ENCODE peak calls at places on chromosomes 7 and 10, in six cellular contexts. X, H, P, Z, S and L are unnamed samples.

GRCh38 chr10:131848296-131848695 is 52.5 kb upstream of the PPP2R2D start:
- DNase-seq in X (no peak), Z (no peak), P (no peak), H (no peak), S (no peak), L (no peak)

GRCh38 chr7:36006656-36007229 is 146.3 kb upstream of the EEPD1 start:
- DNase-seq in S (no peak), P (no peak), H (no peak), X (peak; percentile 21), Z (no peak), L (no peak)

GRCh38 chr10:133385214-133385613 is 6.2 kb downstream of the PAOX start:
- DNase-seq in X (no peak), Z (no peak), H (no peak), S (no peak), P (no peak), L (no peak)

GRCh38 chr7:73876973-73877372 is 16.0 kb downstream of the TMEM270 start:
- DNase-seq in H (no peak), P (no peak), Z (no peak), S (no peak), X (no peak), L (no peak)

GRCh38 chr7:66913118-66914049 is 7.6 kb upstream of the TMEM248 start:
- DNase-seq in P (peak; percentile 51), X (peak; percentile 40), H (no peak), S (no peak), Z (no peak), L (no peak)

GRCh38 chr7:101856488-101857357 is 39.3 kb downstream of the CUX1 start:
- DNase-seq in S (peak; percentile 90), Z (no peak), H (peak; percentile 71), P (no peak), X (no peak), L (peak; percentile 62)

GRCh38 chr7:70654979-70655378 is 477.0 kb upstream of the GALNT17 start:
- DNase-seq in S (no peak), P (no peak), Z (no peak), X (no peak), H (no peak), L (no peak)

GRCh38 chr7:40829201-40829600 is 694.4 kb downstream of the SUGCT start:
- DNase-seq in S (no peak), Z (no peak), P (no peak), H (no peak), X (no peak), L (no peak)

GRCh38 chr10:6347391-6347951 is 144.7 kb downstream of the PFKFB3 start:
- DNase-seq in P (no peak), Z (no peak), X (no peak), H (no peak), S (no peak), L (no peak)

GRCh38 chr7:74480861-74481417 is 27.2 kb downstream of the GTF2IRD1 start:
- DNase-seq in X (no peak), H (peak; percentile 77), P (no peak), S (peak; percentile 65), Z (no peak), L (no peak)

DNA sequence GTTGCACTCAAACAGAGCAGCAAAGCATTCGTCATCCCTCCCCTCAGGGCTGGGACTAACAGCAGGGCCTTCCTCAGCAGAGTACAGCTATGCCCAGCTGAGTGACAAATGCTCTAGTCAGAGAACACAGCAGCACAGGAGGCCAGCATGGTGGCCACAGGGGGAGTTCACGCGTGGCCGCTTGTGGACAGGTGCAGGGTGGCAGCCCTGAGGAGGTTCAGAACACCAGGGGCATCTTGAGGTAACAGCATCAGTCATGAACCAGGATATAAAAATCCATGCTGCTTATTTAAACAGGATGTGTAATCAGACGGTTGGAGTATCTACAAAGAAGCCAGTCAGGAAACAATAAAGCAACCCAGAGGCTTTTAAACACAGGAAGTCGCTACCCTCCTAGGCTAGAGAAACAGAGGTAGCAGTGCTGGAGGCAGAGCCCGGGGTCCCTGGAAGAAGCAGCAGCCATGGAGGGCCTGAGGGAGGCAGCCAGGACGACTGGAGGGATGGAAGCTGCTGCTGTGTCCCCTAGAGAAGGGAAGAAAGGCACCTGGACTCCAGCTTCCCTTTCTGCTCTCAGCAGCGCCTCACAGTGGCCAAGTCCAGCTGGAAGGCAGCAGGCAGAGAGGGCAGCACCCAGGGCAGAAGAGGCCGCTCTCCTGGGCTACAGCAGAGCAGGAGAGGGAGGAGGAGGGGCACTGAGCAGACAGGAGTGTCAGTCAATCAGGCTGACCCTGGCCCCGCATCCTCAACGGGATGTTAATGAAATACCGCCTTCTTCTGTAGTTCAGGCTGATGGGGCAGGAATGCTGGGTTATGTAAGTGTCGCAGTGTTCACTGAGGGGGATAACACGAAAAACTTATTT is 70.8 kb upstream of the UCN3 start:
- DNase-seq in H (peak; percentile 34), S (no peak), Z (peak; percentile 65), X (peak; percentile 91), P (no peak), L (peak; percentile 47)
- TF ChIP-seq CTCF in H (peak; percentile 45), S (no peak), Z (peak; percentile 55), X (peak; percentile 77), P (peak; percentile 83), L (no peak)

GRCh38 chr10:67666416-67667043 is 29.5 kb downstream of the CTNNA3 start:
- DNase-seq in Z (no peak), P (no peak), X (no peak), H (peak; percentile 32), S (no peak), L (no peak)
- TF ChIP-seq CTCF in Z (peak; percentile 70), P (peak; percentile 48), X (peak; percentile 64), H (peak; percentile 48), S (peak; percentile 44), L (no peak)

GRCh38 chr7:44346063-44346462 is 20.7 kb upstream of the CAMK2B start:
- DNase-seq in P (no peak), X (no peak), Z (no peak), H (no peak), S (no peak), L (no peak)

GRCh38 chr7:44353668-44354067 is 28.3 kb upstream of the CAMK2B start:
- DNase-seq in Z (no peak), X (no peak), H (no peak), S (no peak), P (no peak), L (no peak)

GRCh38 chr7:44347546-44348114 is 22.2 kb upstream of the CAMK2B start:
- DNase-seq in P (no peak), X (no peak), H (no peak), Z (no peak), S (no peak), L (no peak)

GRCh38 chr7:44348851-44349781 is 23.7 kb upstream of the CAMK2B start:
- DNase-seq in P (peak; percentile 6), X (peak; percentile 8), H (no peak), S (no peak), Z (no peak), L (no peak)

DNA sequence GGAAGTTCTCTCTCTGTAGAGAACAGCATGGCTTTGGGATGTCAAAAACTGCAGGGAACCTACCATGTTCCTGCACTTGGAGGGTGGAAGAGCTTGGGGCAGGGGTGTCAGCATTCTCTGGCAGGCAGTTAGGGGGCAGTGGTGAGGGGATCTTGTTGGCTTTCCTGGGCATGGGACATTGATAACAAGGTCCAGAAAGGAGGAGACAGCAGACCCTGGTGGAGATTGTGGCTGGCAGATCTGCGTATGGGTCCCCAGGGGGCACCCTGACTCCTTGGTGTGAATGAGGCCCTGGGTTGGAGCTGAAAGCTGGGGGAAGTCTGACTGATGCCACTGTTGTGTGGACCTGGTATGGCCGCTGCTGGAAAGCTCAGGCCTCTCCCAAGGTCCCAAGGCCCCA is 22.9 kb upstream of the CAMK2B start:
- DNase-seq in P (peak; percentile 1), Z (no peak), H (peak; percentile 40), X (peak; percentile 31), S (no peak), L (no peak)
- TF ChIP-seq CTCF in P (peak; percentile 59), Z (no peak), H (peak; percentile 47), X (peak; percentile 41), S (no peak), L (no peak)

GRCh38 chr10:101031128-101031795 is at the start of the genes PDZD7 and SFXN3:
- DNase-seq in X (peak; percentile 93), P (peak; percentile 74), Z (peak; percentile 84), H (peak; percentile 88), S (peak; percentile 96), L (peak; percentile 96)

GRCh38 chr10:101028446-101029244 is 2.3 kb downstream of the PDZD7 start:
- DNase-seq in P (no peak), H (no peak), X (no peak), S (no peak), Z (no peak), L (no peak)

GRCh38 chr10:101031796-101032636 is 982 bp downstream of the SFXN3 start:
- DNase-seq in X (peak; percentile 53), H (peak; percentile 56), S (peak; percentile 69), P (no peak), Z (no peak), L (peak; percentile 58)

GRCh38 chr10:101030492-101031127 is 319 bp downstream of the PDZD7 start:
- DNase-seq in P (no peak), X (peak; percentile 60), S (no peak), Z (no peak), H (no peak), L (no peak)

DNA sequence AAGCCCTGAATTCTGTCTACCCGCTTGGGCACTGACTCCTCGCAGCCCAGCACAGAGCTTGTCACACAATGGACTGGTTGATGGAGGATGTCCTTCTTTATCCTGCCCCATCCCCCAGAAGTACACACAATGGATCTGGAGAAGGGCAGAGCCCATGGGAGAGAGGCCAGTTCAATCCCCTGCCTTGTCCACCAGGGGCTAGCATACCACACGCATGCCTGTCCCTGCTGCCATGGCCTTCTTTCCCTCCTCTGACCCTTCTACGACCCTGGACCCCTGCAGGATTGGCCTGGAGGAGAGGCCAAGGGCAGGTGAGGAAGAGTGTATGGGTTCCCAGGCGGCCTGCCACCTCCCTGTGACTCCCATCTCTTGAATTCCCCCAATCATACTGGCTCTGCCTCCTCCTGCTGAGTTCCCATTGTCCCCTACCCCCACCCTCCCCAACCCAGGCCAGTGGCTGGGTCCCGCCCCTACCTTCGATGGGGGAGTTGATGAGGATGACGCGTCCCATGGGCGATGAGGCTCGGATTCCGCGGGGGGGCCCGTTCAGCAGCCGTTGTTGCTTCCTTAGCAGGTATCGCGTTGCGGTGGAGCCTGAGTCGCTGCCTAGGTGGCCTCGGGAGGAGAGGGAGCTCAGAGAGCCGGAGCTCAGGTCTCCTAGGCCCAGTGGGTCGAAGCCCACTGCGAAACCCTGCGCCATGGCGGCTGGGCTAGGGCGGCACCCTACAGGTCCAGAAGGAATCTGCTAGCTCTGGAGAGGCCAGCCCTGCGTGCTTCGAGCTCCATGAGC is 1.2 kb downstream of the PDZD7 start:
- DNase-seq in P (no peak), X (peak; percentile 64), H (no peak), Z (no peak), S (no peak), L (no peak)
- TF ChIP-seq CTCF in P (peak; percentile 37), X (peak; percentile 44), H (peak; percentile 22), Z (no peak), S (no peak), L (no peak)

GRCh38 chr10:69957516-69958231 is 95.0 kb upstream of the MACROH2A2 start:
- DNase-seq in Z (no peak), S (no peak), P (no peak), H (no peak), X (no peak), L (no peak)
- TF ChIP-seq CTCF in Z (no peak), S (no peak), P (no peak), H (no peak), X (no peak), L (no peak)